ENCODE peak calls at places on chromosomes 1 and 21, in ten cellular contexts. Z is transverse colon, W is sigmoid colon, K is vagina, G is spleen, M is GM12878, F is K562, A is HL-60, S is HCT116, D is H1. X is an unnamed sample.

GRCh38 chr1:202811296-202812175 is 782 bp downstream of the PCAT6 start:
- DNase-seq in K (no peak), F (peak), G (peak), M (no peak), D (peak), S (no peak), Z (peak), W (peak), A (no peak), X (no peak)

GRCh38 chr21:46157987-46158451 is 2.6 kb upstream of the FTCD start:
- DNase-seq in S (no peak), Z (peak), K (no peak), M (no peak), A (no peak), F (no peak), G (no peak), D (no peak), W (no peak), X (no peak)

GRCh38 chr1:186785503-186785902 is 43.2 kb upstream of the PLA2G4A start:
- DNase-seq in W (no peak), F (no peak), M (no peak), D (no peak), G (no peak), S (no peak), K (no peak), A (peak), Z (no peak), X (no peak)

GRCh38 chr1:207922554-207922953 is 11.6 kb upstream of the CD34 start:
- DNase-seq in A (no peak), M (no peak), D (no peak), S (no peak), K (no peak), F (peak), W (no peak), G (no peak), Z (no peak), X (no peak)

GRCh38 chr1:31765516-31765915 is 1.4 kb upstream of the ADGRB2 start:
- DNase-seq in D (no peak), W (no peak), G (no peak), F (no peak), K (no peak), Z (no peak), A (no peak), S (no peak), M (no peak), X (no peak)

GRCh38 chr1:248872752-248873408 is 14.0 kb upstream of the ZNF692 start:
- DNase-seq in A (peak), G (peak), W (peak), Z (peak), D (peak), M (peak), F (peak), S (peak), K (no peak), X (no peak)

GRCh38 chr1:243731301-243731891 is 118.6 kb downstream of the AKT3 start:
- DNase-seq in F (no peak), D (no peak), A (peak), S (no peak), M (no peak), K (no peak), Z (no peak), G (no peak), W (peak), X (no peak)

GRCh38 chr1:157110686-157111085 is 11.1 kb upstream of the ETV3L start:
- DNase-seq in F (no peak), A (no peak), S (no peak), G (peak), M (no peak), K (no peak), Z (no peak), W (no peak), D (no peak), X (no peak)

GRCh38 chr1:8448906-8449661 is 131.2 kb downstream of the SLC45A1 start:
- DNase-seq in W (peak), K (no peak), A (no peak), S (no peak), M (no peak), D (no peak), F (no peak), G (no peak), Z (no peak), X (no peak)

GRCh38 chr1:178643871-178644270 is 81.2 kb upstream of the RALGPS2 start:
- DNase-seq in M (no peak), W (no peak), Z (no peak), A (no peak), K (no peak), D (no peak), F (no peak), G (no peak), S (no peak), X (no peak)

GRCh38 chr21:42056468-42056867 is 14.6 kb upstream of the UMODL1 start:
- DNase-seq in A (no peak), M (no peak), D (no peak), S (no peak), Z (peak), K (no peak), W (no peak), F (no peak), G (peak), X (no peak)

GRCh38 chr1:81978945-81979344 is 178.2 kb downstream of the ADGRL2 start:
- DNase-seq in A (no peak), K (no peak), Z (no peak), D (no peak), S (no peak), W (no peak), G (no peak), M (no peak), F (no peak), X (no peak)

GRCh38 chr1:20875198-20875973 is 88.3 kb upstream of the HP1BP3 start:
- DNase-seq in S (no peak), D (no peak), W (no peak), F (no peak), M (no peak), Z (peak), K (no peak), A (no peak), G (no peak), X (no peak)

GRCh38 chr1:87176514-87176913 is 152.2 kb upstream of the LMO4 start:
- DNase-seq in S (no peak), Z (no peak), A (peak), D (no peak), W (no peak), M (no peak), G (no peak), F (no peak), K (no peak), X (no peak)

GRCh38 chr21:28943631-28944030 is 49.0 kb downstream of the LTN1 start:
- DNase-seq in M (no peak), W (no peak), A (no peak), Z (no peak), D (no peak), G (no peak), K (no peak), F (no peak), S (no peak), X (no peak)

GRCh38 chr1:43414634-43415223 is 25.0 kb downstream of the SZT2 start:
- DNase-seq in D (peak), S (peak), W (no peak), F (peak), K (no peak), A (peak), G (no peak), M (no peak), Z (peak), X (no peak)

GRCh38 chr1:23798662-23799142 is 1.9 kb downstream of the GALE start:
- DNase-seq in S (no peak), K (no peak), W (no peak), F (peak), M (no peak), A (no peak), G (peak), Z (peak), D (no peak), X (no peak)

DNA sequence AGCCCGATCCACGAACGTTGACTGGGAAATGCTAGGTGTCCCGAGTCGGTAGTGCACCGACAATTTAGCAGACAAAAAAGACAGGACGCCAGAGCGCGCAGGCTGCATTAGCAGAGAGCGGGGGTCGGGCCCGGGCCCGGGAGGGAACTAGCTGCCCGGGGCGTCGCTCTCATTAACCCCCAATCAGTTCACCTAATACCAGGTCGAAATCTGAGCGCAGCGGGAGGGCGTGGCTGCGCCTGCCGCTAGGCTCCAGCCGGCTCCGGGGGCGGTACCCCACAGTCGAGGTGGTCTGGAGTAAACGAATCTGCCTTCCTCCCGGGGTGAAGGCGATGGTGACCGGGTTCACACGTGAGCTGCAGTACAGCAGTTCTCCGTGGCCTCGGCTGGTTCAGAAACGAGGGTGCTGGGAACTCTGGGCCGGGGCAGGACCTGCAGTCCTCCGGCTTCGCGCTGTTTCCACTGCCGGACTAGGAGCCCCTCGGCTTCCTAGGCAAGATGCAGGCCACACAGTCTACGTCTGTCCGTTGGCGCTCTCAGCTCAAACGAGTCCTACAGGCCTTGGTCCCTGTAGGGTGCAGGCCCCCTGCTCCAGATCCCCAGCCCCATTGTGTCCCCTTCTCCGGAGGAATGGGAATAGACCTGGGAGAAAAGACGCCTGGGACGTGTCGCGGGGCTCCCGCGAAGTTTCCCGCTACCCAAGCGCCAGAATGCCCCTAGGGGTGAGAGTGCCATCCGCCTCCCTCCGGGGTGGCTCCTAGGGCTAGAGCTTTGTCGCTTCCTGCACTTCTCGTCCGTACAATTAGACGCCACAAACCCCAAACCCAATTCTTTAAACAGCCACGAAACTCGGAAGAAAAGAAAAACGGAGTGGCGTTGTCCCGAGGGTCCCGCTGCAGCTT is 2.0 kb downstream of the GFI1 start:
- DNase-seq in Z (peak), D (peak), K (no peak), A (peak), S (no peak), G (peak), W (no peak), F (peak), M (no peak), X (peak)
- TF ChIP-seq POLR2AphosphoS5 in Z (peak), D (no peak), K (peak), A (peak), S (no peak), G (peak), W (no peak), F (no peak), M (no peak), X (no peak)

DNA sequence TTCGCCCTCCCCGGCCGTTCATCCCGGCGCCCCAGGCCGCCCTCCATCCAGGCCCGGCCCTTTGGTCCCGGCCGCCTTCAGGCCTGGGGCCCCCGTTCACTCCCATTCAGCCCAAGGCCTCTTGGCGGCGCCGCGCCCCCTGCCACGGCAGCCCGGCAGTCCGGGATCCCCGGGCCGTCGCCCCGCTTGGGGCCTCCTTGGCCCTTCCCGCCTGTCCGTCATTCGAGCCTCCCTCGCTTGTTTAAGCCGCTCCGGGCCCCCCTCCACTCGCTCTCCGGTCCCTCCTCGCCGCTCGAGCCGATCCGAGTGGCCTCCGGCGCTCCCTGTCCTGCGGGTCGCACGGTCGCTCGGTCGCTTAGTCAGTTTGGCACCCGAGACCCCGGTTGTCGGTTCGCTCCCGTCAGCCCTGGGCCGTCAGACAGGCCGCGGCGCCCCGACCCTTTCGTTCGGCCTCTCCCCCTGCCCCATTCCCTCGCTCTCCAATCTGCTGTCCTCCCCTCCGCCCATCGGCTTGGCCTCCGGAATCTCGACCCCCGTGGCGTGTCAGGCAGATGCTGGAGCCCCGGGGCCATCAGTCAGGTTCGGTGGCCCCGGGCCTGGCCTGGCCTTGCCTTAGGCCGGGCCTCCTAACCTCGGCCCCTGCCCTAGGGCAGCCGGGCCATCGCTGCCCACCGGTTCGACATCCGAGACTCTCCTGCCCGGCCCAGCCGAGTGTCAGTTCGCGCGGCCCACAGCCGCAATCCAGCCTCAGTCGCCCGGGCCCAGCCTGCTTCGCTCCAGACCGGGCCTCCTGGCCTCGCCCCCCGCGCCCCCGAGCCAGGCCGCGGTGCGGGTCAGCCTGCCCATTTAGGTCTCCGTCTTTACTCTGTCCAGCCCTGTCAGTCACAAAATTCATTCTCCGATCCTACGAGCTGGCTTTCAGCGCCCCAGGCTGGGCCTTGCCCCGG is 1.1 kb downstream of the LRRC41 start:
- DNase-seq in W (peak), F (peak), A (peak), K (no peak), G (peak), M (no peak), D (peak), S (no peak), Z (peak), X (peak)
- TF ChIP-seq POLR2AphosphoS5 in W (no peak), F (no peak), A (no peak), K (peak), G (peak), M (no peak), D (no peak), S (peak), Z (no peak), X (no peak)

GRCh38 chr21:26116456-26117011 is 54.0 kb downstream of the APP start:
- DNase-seq in K (no peak), A (no peak), D (no peak), S (no peak), W (no peak), Z (no peak), G (no peak), F (no peak), M (no peak), X (no peak)
- TF ChIP-seq POLR2AphosphoS5 in K (no peak), A (no peak), D (no peak), S (no peak), W (no peak), Z (no peak), G (no peak), F (no peak), M (no peak), X (no peak)

DNA sequence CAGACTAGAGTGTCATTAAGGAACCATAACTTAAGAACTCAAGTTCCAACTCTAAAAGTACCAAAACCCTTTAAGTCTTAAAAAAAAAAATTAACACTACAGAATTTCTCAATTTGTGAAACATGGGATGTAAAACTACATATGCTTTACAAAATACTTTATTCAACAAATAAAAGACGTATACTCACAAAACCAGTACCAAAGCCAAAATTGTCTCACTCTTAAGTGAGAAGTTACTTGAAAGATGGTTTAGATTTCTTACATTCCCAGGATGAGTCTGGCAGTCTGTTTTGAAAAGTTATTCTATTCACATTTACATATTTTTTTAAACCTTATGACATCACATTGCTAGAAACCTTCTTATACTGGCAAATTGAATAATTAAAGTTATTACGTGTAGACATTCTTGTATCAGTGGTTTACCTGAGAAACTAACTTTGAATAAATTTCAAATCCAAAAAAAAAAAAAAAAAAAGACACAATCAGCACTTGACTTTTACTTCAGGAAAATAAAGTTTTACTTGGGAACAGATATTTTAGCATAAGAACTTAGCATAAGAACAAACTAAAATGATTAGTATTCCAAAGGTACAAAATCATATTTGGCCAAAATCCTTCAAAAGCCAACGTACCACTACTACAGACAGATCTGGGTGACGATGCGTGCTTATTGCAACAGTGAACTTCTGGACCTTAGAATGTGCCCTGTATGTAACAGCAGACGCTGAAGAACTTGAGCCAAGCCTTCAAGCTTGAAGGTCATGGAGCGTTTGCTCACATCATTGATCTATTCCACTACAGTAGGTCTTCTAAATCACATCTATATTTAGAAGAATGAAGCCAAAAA is 2.6 kb downstream of the CDC42BPA start:
- DNase-seq in F (no peak), D (no peak), G (no peak), Z (peak), K (no peak), A (no peak), M (no peak), S (no peak), W (no peak), X (no peak)
- TF ChIP-seq POLR2AphosphoS5 in F (no peak), D (no peak), G (no peak), Z (peak), K (no peak), A (no peak), M (no peak), S (no peak), W (no peak), X (no peak)

GRCh38 chr1:235327559-235328270 is at the start of gene ARID4B:
- DNase-seq in A (no peak), S (no peak), F (peak), K (no peak), G (peak), M (no peak), Z (no peak), W (no peak), D (peak), X (peak)

GRCh38 chr1:235330918-235331285 is 2.5 kb downstream of the GGPS1 start:
- DNase-seq in W (no peak), A (no peak), S (no peak), Z (no peak), G (no peak), F (no peak), K (no peak), M (no peak), D (no peak), X (no peak)

GRCh38 chr1:235326719-235327558 is 1.0 kb downstream of the ARID4B start:
- DNase-seq in W (peak), S (no peak), A (peak), M (peak), F (peak), K (peak), Z (peak), G (peak), D (peak), X (peak)

GRCh38 chr1:235329139-235329808 is 904 bp downstream of the GGPS1 start:
- DNase-seq in D (peak), S (no peak), M (peak), Z (peak), W (peak), K (no peak), G (peak), F (peak), A (no peak), X (no peak)

GRCh38 chr1:235328271-235329138 is at the start of gene GGPS1:
- DNase-seq in G (peak), A (peak), W (peak), S (peak), K (peak), D (peak), Z (peak), M (peak), F (peak), X (peak)
- TF ChIP-seq POLR2AphosphoS5 in G (peak), A (peak), W (peak), S (peak), K (peak), D (peak), Z (peak), M (peak), F (peak), X (peak)

GRCh38 chr1:221101792-221102191 is 222.5 kb downstream of the HLX start:
- DNase-seq in G (no peak), M (no peak), S (no peak), W (no peak), D (no peak), K (no peak), A (no peak), F (no peak), Z (no peak), X (no peak)
- TF ChIP-seq POLR2AphosphoS5 in G (no peak), M (no peak), S (no peak), W (no peak), D (no peak), K (no peak), A (no peak), F (no peak), Z (no peak), X (no peak)

DNA sequence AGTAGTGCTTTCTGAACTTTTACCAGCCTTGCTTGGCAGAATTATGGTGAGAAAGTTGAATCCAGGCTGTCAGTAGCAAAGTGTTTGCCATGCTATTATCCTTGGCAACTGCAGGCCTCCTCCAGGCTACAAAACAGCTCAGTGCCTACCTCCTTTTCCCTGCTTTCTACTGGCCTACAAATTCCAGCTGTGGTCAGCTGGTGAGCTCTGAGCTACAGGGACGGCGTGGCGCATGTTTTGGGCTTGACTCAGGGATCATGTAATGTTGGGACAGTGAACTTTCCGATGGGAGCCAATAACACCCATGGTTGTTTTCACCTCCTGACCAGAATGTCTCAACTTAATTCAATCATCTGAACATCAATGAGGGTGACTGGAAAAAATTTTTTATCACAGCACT is 456.2 kb upstream of the ADAMTS5 start:
- DNase-seq in G (no peak), K (no peak), F (no peak), M (no peak), S (no peak), W (peak), D (no peak), A (no peak), Z (peak), X (no peak)
- TF ChIP-seq POLR2AphosphoS5 in G (peak), K (no peak), F (no peak), M (no peak), S (no peak), W (no peak), D (no peak), A (no peak), Z (no peak), X (no peak)